ENCODE peak calls at places on chromosome 19, in eight cellular contexts. One of them, this sample, is unnamed.

GRCh38 chr19:47813304-47813994 is 8.3 kb upstream of the CRX start:
- DNase-seq in choroid plexus epithelial cell: peak; percentile 59
- DNase-seq in HFF-Myc: peak; percentile 12
- DNase-seq in lower leg skin: peak; percentile 29
- DNase-seq in cerebellum: peak; percentile 10
- DNase-seq in left ventricle myocardium inferior: peak; percentile 65
- DNase-seq in colonic mucosa: peak; percentile 86
- DNase-seq in hypothalamus: no peak
- DNase-seq in this sample: peak; percentile 18

GRCh38 chr19:34725400-34725799 is 8.6 kb upstream of the ZNF181 start:
- DNase-seq in choroid plexus epithelial cell: no peak
- DNase-seq in HFF-Myc: no peak
- DNase-seq in lower leg skin: no peak
- DNase-seq in cerebellum: no peak
- DNase-seq in left ventricle myocardium inferior: no peak
- DNase-seq in colonic mucosa: no peak
- DNase-seq in hypothalamus: no peak
- DNase-seq in this sample: no peak

GRCh38 chr19:56091066-56091490 is 30.0 kb downstream of the ZNF787 start:
- DNase-seq in choroid plexus epithelial cell: peak; percentile 72
- DNase-seq in HFF-Myc: no peak
- DNase-seq in lower leg skin: no peak
- DNase-seq in cerebellum: no peak
- DNase-seq in left ventricle myocardium inferior: no peak
- DNase-seq in colonic mucosa: no peak
- DNase-seq in hypothalamus: no peak
- DNase-seq in this sample: peak; percentile 61

GRCh38 chr19:33405491-33406461 is 32.3 kb downstream of the CEBPG start:
- DNase-seq in choroid plexus epithelial cell: no peak
- DNase-seq in HFF-Myc: no peak
- DNase-seq in lower leg skin: no peak
- DNase-seq in cerebellum: no peak
- DNase-seq in left ventricle myocardium inferior: peak; percentile 17
- DNase-seq in colonic mucosa: no peak
- DNase-seq in hypothalamus: no peak
- DNase-seq in this sample: no peak

GRCh38 chr19:15640294-15640903 is at the start of gene CYP4F3:
- DNase-seq in choroid plexus epithelial cell: no peak
- DNase-seq in HFF-Myc: no peak
- DNase-seq in lower leg skin: peak; percentile 74
- DNase-seq in cerebellum: no peak
- DNase-seq in left ventricle myocardium inferior: peak; percentile 74
- DNase-seq in colonic mucosa: peak; percentile 98
- DNase-seq in hypothalamus: no peak
- DNase-seq in this sample: no peak

GRCh38 chr19:33686687-33687541 is 65.2 kb downstream of the CHST8 start:
- DNase-seq in choroid plexus epithelial cell: no peak
- DNase-seq in HFF-Myc: no peak
- DNase-seq in lower leg skin: no peak
- DNase-seq in cerebellum: no peak
- DNase-seq in left ventricle myocardium inferior: no peak
- DNase-seq in colonic mucosa: no peak
- DNase-seq in hypothalamus: no peak
- DNase-seq in this sample: no peak

GRCh38 chr19:17242431-17243208 is 3.1 kb downstream of the NR2F6 start:
- DNase-seq in choroid plexus epithelial cell: no peak
- DNase-seq in HFF-Myc: no peak
- DNase-seq in lower leg skin: no peak
- DNase-seq in cerebellum: no peak
- DNase-seq in left ventricle myocardium inferior: no peak
- DNase-seq in colonic mucosa: no peak
- DNase-seq in hypothalamus: no peak
- DNase-seq in this sample: no peak

GRCh38 chr19:33461256-33462111 is 60.1 kb downstream of the PEPD start:
- DNase-seq in choroid plexus epithelial cell: no peak
- DNase-seq in HFF-Myc: no peak
- DNase-seq in lower leg skin: no peak
- DNase-seq in cerebellum: no peak
- DNase-seq in left ventricle myocardium inferior: no peak
- DNase-seq in colonic mucosa: no peak
- DNase-seq in hypothalamus: no peak
- DNase-seq in this sample: no peak

GRCh38 chr19:34320277-34320676 is 44.7 kb upstream of the GPI start:
- DNase-seq in choroid plexus epithelial cell: no peak
- DNase-seq in HFF-Myc: no peak
- DNase-seq in lower leg skin: no peak
- DNase-seq in cerebellum: peak; percentile 48
- DNase-seq in left ventricle myocardium inferior: no peak
- DNase-seq in colonic mucosa: no peak
- DNase-seq in hypothalamus: no peak
- DNase-seq in this sample: no peak

GRCh38 chr19:56091751-56092546 is 29.1 kb downstream of the ZNF787 start:
- DNase-seq in choroid plexus epithelial cell: no peak
- DNase-seq in HFF-Myc: no peak
- DNase-seq in lower leg skin: no peak
- DNase-seq in cerebellum: no peak
- DNase-seq in left ventricle myocardium inferior: no peak
- DNase-seq in colonic mucosa: no peak
- DNase-seq in hypothalamus: no peak
- DNase-seq in this sample: no peak

GRCh38 chr19:51372649-51373504 is at the start of gene NKG7:
- DNase-seq in choroid plexus epithelial cell: no peak
- DNase-seq in HFF-Myc: no peak
- DNase-seq in lower leg skin: no peak
- DNase-seq in cerebellum: no peak
- DNase-seq in left ventricle myocardium inferior: no peak
- DNase-seq in colonic mucosa: no peak
- DNase-seq in hypothalamus: no peak
- DNase-seq in this sample: no peak

GRCh38 chr19:38134538-38135149 is 89.4 kb downstream of the DPF1 start:
- DNase-seq in choroid plexus epithelial cell: peak; percentile 64
- DNase-seq in HFF-Myc: peak; percentile 17
- DNase-seq in lower leg skin: no peak
- DNase-seq in cerebellum: no peak
- DNase-seq in left ventricle myocardium inferior: no peak
- DNase-seq in colonic mucosa: peak; percentile 40
- DNase-seq in hypothalamus: no peak
- DNase-seq in this sample: peak; percentile 37

GRCh38 chr19:2365201-2365970 is 5.3 kb downstream of the TMPRSS9 start:
- DNase-seq in choroid plexus epithelial cell: no peak
- DNase-seq in HFF-Myc: no peak
- DNase-seq in lower leg skin: no peak
- DNase-seq in cerebellum: no peak
- DNase-seq in left ventricle myocardium inferior: no peak
- DNase-seq in colonic mucosa: no peak
- DNase-seq in hypothalamus: no peak
- DNase-seq in this sample: no peak

GRCh38 chr19:15498910-15499309 is 9.4 kb upstream of the CYP4F22 start:
- DNase-seq in choroid plexus epithelial cell: no peak
- DNase-seq in HFF-Myc: no peak
- DNase-seq in lower leg skin: no peak
- DNase-seq in cerebellum: no peak
- DNase-seq in left ventricle myocardium inferior: no peak
- DNase-seq in colonic mucosa: no peak
- DNase-seq in hypothalamus: no peak
- DNase-seq in this sample: no peak

GRCh38 chr19:24064175-24064574 is 22.8 kb upstream of the ZNF254 start:
- DNase-seq in choroid plexus epithelial cell: no peak
- DNase-seq in HFF-Myc: no peak
- DNase-seq in lower leg skin: no peak
- DNase-seq in cerebellum: no peak
- DNase-seq in left ventricle myocardium inferior: no peak
- DNase-seq in colonic mucosa: no peak
- DNase-seq in hypothalamus: no peak
- DNase-seq in this sample: no peak

GRCh38 chr19:887072-887471 is 5.9 kb downstream of the MED16 start:
- DNase-seq in choroid plexus epithelial cell: peak; percentile 65
- DNase-seq in HFF-Myc: peak; percentile 89
- DNase-seq in lower leg skin: no peak
- DNase-seq in cerebellum: peak; percentile 30
- DNase-seq in left ventricle myocardium inferior: no peak
- DNase-seq in colonic mucosa: no peak
- DNase-seq in hypothalamus: no peak
- DNase-seq in this sample: peak; percentile 67

GRCh38 chr19:17406887-17407196 is 1.4 kb upstream of the BST2 start:
- DNase-seq in choroid plexus epithelial cell: no peak
- DNase-seq in HFF-Myc: no peak
- DNase-seq in lower leg skin: no peak
- DNase-seq in cerebellum: no peak
- DNase-seq in left ventricle myocardium inferior: no peak
- DNase-seq in colonic mucosa: no peak
- DNase-seq in hypothalamus: no peak
- DNase-seq in this sample: no peak